ENCODE peak calls at places on chromosomes 2 and 18, in five cellular contexts. N, J, Y, P and I are unnamed samples. For H3K9me3 and H3K36me3, the result is how much of the 10 kb centered on the place peaks cover.

GRCh38 chr2:38733300-38733971 is 17.7 kb downstream of the SRSF7 start:
- DNase-seq in J (no peak), N (no peak), P (no peak), Y (peak), I (no peak)

GRCh38 chr2:27407798-27408491 is 1.4 kb downstream of the PPM1G start:
- DNase-seq in J (peak), N (peak), Y (no peak), P (peak), I (no peak)

GRCh38 chr2:207944334-207944733 is 81.0 kb downstream of the PLEKHM3 start:
- DNase-seq in J (no peak), Y (no peak), P (no peak), N (no peak), I (no peak)

GRCh38 chr2:238286551-238286950 is 1.9 kb downstream of the PER2 start:
- DNase-seq in N (peak), Y (peak), P (no peak), J (peak), I (peak)

GRCh38 chr2:79717364-79718007 is 204.6 kb downstream of the CTNNA2 start:
- DNase-seq in N (no peak), Y (no peak), J (peak), P (no peak), I (no peak)

GRCh38 chr2:172726172-172726735 is 9.4 kb upstream of the RAPGEF4 start:
- DNase-seq in Y (peak), P (no peak), N (no peak), J (peak), I (no peak)

GRCh38 chr18:13366541-13366940 is 148.0 kb downstream of the LDLRAD4 start:
- DNase-seq in Y (no peak), P (no peak), N (no peak), J (no peak), I (no peak)

GRCh38 chr2:190637903-190638618 is 10.8 kb upstream of the NAB1 start:
- DNase-seq in P (no peak), Y (peak), J (no peak), N (no peak), I (no peak)

GRCh38 chr2:218999881-219000568 is 6.8 kb upstream of the CRYBA2 start:
- DNase-seq in N (peak), J (no peak), P (no peak), Y (no peak), I (no peak)

GRCh38 chr2:75560768-75561565 is at the start of gene EVA1A:
- DNase-seq in J (peak), N (no peak), Y (peak), P (peak), I (peak)

GRCh38 chr2:95166065-95166763 is 605 bp downstream of the ZNF2 start:
- DNase-seq in Y (no peak), N (no peak), J (no peak), P (no peak), I (no peak)

GRCh38 chr2:63853527-63854310 is 12.0 kb downstream of the UGP2 start:
- DNase-seq in J (peak), P (no peak), Y (no peak), N (peak), I (no peak)

GRCh38 chr18:58409802-58410445 is 219.0 kb downstream of the ALPK2 start:
- DNase-seq in N (no peak), J (no peak), P (no peak), Y (no peak), I (no peak)

GRCh38 chr18:4017479-4017878 is 437.6 kb downstream of the DLGAP1 start:
- DNase-seq in P (peak), N (no peak), J (no peak), Y (no peak), I (no peak)

GRCh38 chr2:1600191-1601063 is 143.9 kb downstream of the PXDN start:
- DNase-seq in P (no peak), N (no peak), J (no peak), Y (no peak), I (no peak)

GRCh38 chr2:29225814-29226213 is 110.6 kb downstream of the CLIP4 start:
- DNase-seq in N (no peak), J (no peak), P (no peak), Y (no peak), I (no peak)

GRCh38 chr18:60893331-60894114 is 439.7 kb upstream of the CDH20 start:
- DNase-seq in Y (no peak), P (no peak), J (peak), N (no peak), I (no peak)

GRCh38 chr18:8798996-8799395 is 93.6 kb downstream of the MTCL1 start:
- DNase-seq in Y (no peak), J (no peak), P (peak), N (peak), I (no peak)

GRCh38 chr18:65750421-65751144 is at the start of gene CDH7:
- DNase-seq in N (no peak), J (no peak), P (peak), Y (no peak), I (peak)

GRCh38 chr2:158716091-158716815 is 78.9 kb upstream of the DAPL1 start:
- DNase-seq in Y (peak), P (no peak), J (peak), N (no peak), I (no peak)

GRCh38 chr2:182404102-182404501 is 22.7 kb downstream of the PDE1A start:
- DNase-seq in N (no peak), P (peak), J (peak), Y (no peak), I (no peak)

GRCh38 chr2:10045561-10046355 is 2.4 kb downstream of the KLF11 start:
- DNase-seq in J (no peak), N (no peak), P (no peak), Y (peak), I (peak)

GRCh38 chr2:165293439-165294420 is 54.5 kb downstream of the SCN2A start:
- DNase-seq in P (peak), N (peak), Y (peak), J (peak), I (no peak)

GRCh38 chr18:70405051-70405450 is 116.2 kb downstream of the SOCS6 start:
- DNase-seq in J (no peak), Y (no peak), P (no peak), N (no peak), I (no peak)

GRCh38 chr2:159208449-159208848 is 78.1 kb downstream of the WDSUB1 start:
- DNase-seq in J (no peak), P (no peak), Y (peak), N (no peak), I (no peak)

GRCh38 chr2:176642074-176642473 is 372.8 kb downstream of the MTX2 start:
- DNase-seq in P (no peak), Y (no peak), N (no peak), J (peak), I (no peak)

GRCh38 chr2:29075894-29076700 is 1.8 kb upstream of the PCARE start:
- DNase-seq in J (peak), Y (no peak), P (no peak), N (no peak), I (no peak)

GRCh38 chr2:68921646-68922045 is 31.0 kb downstream of the GKN2 start:
- DNase-seq in Y (no peak), N (no peak), J (no peak), P (no peak), I (no peak)

GRCh38 chr2:169798397-169798717 is 314 bp upstream of the SSB start:
- DNase-seq in J (peak), N (no peak), Y (no peak), P (no peak), I (no peak)

GRCh38 chr2:152542995-152543481 is 174.2 kb downstream of the PRPF40A start:
- DNase-seq in P (peak), Y (no peak), N (no peak), J (peak), I (no peak)

GRCh38 chr2:101012706-101013181 is 10.7 kb downstream of the RPL31 start:
- DNase-seq in P (peak), N (peak), J (peak), Y (no peak), I (no peak)

GRCh38 chr18:68399721-68400120 is 315.2 kb downstream of the TMX3 start:
- DNase-seq in N (no peak), J (peak), P (no peak), Y (no peak), I (no peak)

GRCh38 chr2:28102455-28102874 is 211.9 kb downstream of the BABAM2 start:
- DNase-seq in N (no peak), P (no peak), J (peak), Y (no peak), I (no peak)

GRCh38 chr2:199819746-199820145 is 31.2 kb downstream of the FTCDNL1 start:
- DNase-seq in J (peak), Y (no peak), P (no peak), N (no peak), I (no peak)

GRCh38 chr2:95234286-95234785 is 27.0 kb downstream of the ZNF892 start:
- DNase-seq in P (no peak), N (no peak), J (no peak), Y (no peak), I (no peak)

GRCh38 chr2:113754989-113755689 is 1.3 kb downstream of the SLC35F5 start:
- DNase-seq in J (peak), Y (no peak), N (peak), P (no peak), I (no peak)

GRCh38 chr2:215452725-215453124 is 16.9 kb upstream of the FN1 start:
- DNase-seq in J (no peak), N (no peak), P (no peak), Y (no peak), I (no peak)

GRCh38 chr2:119823734-119824334 is 64.1 kb downstream of the PTPN4 start:
- DNase-seq in Y (no peak), J (peak), N (peak), P (peak), I (no peak)

GRCh38 chr2:102282646-102283045 is 28.7 kb upstream of the IL1RL1 start:
- DNase-seq in P (no peak), Y (no peak), N (no peak), J (no peak), I (no peak)

GRCh38 chr2:170123593-170123992 is 54.4 kb upstream of the MYO3B start:
- DNase-seq in Y (no peak), J (no peak), P (no peak), N (no peak), I (no peak)

DNA sequence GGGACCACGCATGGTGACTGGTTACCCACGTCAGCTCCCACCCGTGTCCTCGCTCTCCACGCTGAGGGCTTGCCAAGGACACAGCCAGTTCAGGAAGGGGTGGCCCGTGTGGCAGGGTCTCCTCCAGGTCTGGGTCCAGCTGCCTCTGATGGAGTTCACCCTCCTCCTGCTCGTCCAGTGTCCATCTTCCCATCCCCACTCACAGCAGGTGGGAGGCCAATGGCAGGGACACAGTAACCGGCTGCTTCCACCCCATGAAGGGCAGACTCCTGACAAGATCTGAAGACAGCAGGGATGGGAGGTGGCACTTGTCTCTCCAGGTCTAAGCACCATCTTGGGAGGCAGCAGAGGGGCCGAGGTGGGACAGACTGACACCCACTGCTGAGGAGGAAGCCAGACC is 106.4 kb downstream of the NDUFA10 start:
- DNase-seq in J (no peak), P (no peak), N (peak), Y (peak), I (no peak)
- H3K9me3 ChIP-seq in J (under half), P (under half), N (under half), Y (under half), I (under half)

GRCh38 chr2:73939419-73939818 is 12.7 kb downstream of the DGUOK start:
- DNase-seq in N (no peak), P (peak), Y (no peak), J (peak), I (peak)

GRCh38 chr2:73935641-73936040 is 9.0 kb downstream of the DGUOK start:
- DNase-seq in Y (no peak), N (no peak), J (no peak), P (no peak), I (no peak)

GRCh38 chr2:73937103-73937885 is 10.6 kb downstream of the DGUOK start:
- DNase-seq in P (no peak), Y (no peak), J (no peak), N (no peak), I (no peak)

GRCh38 chr2:73938761-73939352 is 12.2 kb downstream of the DGUOK start:
- DNase-seq in J (peak), Y (no peak), N (no peak), P (no peak), I (no peak)

DNA sequence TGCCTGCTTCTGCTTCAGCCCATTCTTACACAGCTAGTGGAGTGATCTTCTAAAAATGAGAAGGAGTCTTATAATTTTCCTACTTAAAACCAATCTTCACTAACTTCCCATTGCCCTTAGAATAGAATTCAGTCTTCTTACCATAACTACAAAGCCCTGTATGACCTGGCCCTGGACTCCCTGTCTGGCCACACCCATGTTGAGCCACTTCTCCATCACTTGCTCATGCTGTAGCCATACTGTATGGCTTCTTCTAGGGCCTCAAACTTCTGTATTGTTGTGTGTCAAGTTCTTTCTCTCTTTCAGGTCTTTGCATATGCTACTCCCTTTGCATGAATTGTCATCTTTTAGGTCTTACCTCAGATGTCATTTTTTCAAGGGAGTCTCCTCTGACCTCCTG is 11.2 kb downstream of the DGUOK start:
- DNase-seq in P (no peak), J (no peak), Y (no peak), N (no peak), I (no peak)
- H3K36me3 ChIP-seq in P (under half), J (under half), Y (under half), N (under half), I (under half)

DNA sequence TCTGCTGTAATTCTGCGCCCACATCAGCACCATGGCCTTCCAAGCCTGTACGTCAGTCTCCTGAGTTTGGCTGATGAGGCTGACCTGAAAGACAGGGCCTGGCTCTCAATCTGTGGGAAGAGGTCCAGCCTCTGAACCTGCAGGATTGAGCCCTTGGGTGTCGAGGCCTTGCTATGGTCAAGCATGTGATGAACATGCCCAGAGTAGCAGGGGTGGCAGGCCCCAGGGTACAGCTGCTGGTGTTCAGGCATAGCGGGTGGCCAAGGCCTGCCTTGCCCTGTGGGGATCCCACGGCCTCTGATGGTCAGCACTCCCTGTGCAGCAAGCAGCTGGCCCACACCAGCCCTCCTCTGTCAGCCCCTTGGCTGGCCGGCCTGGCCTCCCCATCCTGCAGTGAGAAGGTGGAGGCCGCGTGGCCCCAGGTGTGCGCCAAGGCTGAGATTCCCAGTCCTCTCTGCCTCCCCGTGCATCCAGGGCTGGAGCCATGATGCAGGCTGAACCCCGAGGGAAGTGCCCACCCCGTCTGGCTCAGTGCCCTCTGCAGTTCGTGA is 298.4 kb downstream of the NDUFA10 start:
- DNase-seq in J (no peak), N (no peak), P (no peak), Y (peak), I (peak)
- H3K9me3 ChIP-seq in J (under half), N (under half), P (under half), Y (under half), I (under half)

DNA sequence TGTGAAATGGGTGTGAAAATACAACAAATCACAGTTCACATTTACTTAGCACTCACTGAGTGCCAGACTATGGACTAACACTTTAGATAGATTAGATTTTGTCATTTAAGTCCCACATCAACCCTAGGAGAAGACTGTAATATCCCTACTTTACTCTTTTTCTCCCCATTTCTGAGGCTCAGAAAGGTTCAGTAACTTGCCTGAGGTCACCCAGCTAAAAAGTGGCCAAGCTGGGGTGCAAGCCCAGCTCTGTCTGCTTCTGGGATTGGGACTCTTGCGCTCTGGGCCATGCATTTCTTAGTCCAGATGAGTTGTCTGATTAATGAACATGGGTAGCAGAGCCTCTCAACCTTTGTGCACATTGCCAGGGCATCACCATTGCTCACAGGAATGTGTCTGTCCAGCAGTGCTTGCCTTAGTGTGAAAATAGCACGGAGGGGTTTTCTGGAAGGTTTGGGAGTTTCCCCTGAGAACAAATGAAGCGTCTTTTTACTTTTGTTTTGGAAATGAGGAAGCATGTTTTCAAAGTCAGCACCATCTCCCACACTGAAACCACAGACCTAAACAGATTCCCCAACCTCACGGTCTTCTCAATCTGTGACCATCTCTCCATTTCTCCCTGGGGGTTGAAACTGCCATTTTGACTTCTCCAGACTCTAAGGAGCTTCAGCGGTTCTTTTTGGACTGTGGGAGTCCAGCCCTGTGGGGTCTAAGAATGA is 31.9 kb downstream of the NRP2 start:
- DNase-seq in Y (no peak), P (no peak), N (no peak), J (peak), I (no peak)
- H3K36me3 ChIP-seq in Y (under half), P (under half), N (under half), J (under half), I (under half)

DNA sequence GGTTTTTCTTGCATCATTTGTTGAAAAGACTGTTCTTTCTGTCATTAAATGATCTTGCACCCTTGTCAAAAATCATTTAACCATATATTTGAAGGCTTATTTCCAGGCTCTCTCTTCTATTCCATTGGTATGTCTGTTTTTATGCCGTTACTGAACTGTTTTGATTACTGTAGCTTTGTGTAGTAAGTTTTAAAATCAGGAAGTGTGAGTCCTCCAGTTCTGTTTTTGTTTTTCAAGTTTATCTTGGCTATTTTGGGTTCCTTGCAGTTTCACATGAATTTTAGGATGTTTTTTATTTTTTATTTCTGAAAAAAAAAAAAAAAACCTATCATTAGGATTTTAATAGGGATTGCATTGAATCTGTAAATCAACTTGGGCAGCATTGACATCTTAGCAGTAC is 39.0 kb downstream of the SLC39A10 start:
- DNase-seq in P (no peak), Y (no peak), N (no peak), J (no peak), I (no peak)
- H3K9me3 ChIP-seq in P (under half), Y (under half), N (under half), J (under half), I (under half)

GRCh38 chr2:224847431-224847830 is 131.3 kb upstream of the CCDC195 start:
- DNase-seq in N (no peak), Y (no peak), J (no peak), P (no peak), I (no peak)
- H3K36me3 ChIP-seq in N (under half), Y (under half), J (under half), P (under half), I (under half)

DNA sequence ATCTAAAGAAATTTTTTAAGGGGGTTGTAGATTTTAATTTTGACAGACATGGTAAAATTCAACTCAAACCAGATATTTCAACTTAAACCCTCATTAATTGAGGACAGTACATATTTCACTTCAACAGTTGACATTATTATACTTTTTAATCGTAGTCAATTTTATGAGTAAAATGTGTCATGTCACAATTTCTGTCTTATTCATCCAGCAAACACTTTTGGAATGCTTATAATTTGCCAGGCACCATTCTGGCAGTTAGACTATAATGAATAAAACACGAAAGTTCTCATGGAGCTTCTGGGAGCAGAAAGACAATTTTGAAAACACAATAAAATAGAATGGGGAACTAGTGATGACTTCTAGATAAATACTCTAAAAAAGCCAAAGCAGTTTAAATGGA is 1094.8 kb downstream of the SUCLG1 start:
- DNase-seq in N (no peak), Y (no peak), J (peak), P (no peak), I (no peak)
- H3K9me3 ChIP-seq in N (under half), Y (under half), J (under half), P (under half), I (under half)